ENCODE peak calls at places on chromosomes 6 and 20, in ten cellular contexts. E is occipital lobe; W is activated CD4-positive, alpha-beta T cell treated with anti-CD3 and anti-CD28 coated beads, Interleukin-2, amount 50 U/mL, for 24 hours; J is WTC11; Y is NCI-H2227 treated with DMSO at 0.1 percent for 48 hours; K is activated T-cell treated with anti-CD3 and anti-CD28 coated beads for 48 hours; D is SW480; N is GM12892; M is A549; S is EH. H is an unnamed sample.

GRCh38 chr20:1856419-1856818 is 38.8 kb upstream of the SIRPA start:
- DNase-seq in J (no peak), M (no peak), W (no peak), K (no peak), S (no peak), N (no peak), D (no peak), Y (no peak), E (no peak), H (no peak)

GRCh38 chr20:44683263-44684046 is 31.7 kb upstream of the CCN5 start:
- DNase-seq in K (peak), W (peak), E (no peak), S (peak), N (peak), Y (no peak), M (peak), D (peak), J (peak), H (no peak)

GRCh38 chr6:159701413-159701999 is 8.5 kb upstream of the SOD2 start:
- DNase-seq in E (no peak), J (no peak), K (no peak), M (peak), D (peak), S (peak), W (no peak), N (no peak), Y (no peak), H (no peak)

GRCh38 chr6:16769131-16769985 is 8.1 kb upstream of the ATXN1 start:
- DNase-seq in K (peak), W (peak), J (no peak), S (peak), D (peak), N (no peak), Y (no peak), M (peak), E (no peak), H (no peak)

GRCh38 chr20:51554538-51555165 is 12.1 kb upstream of the NFATC2 start:
- DNase-seq in K (no peak), N (no peak), Y (no peak), M (no peak), E (no peak), J (no peak), W (no peak), S (peak), D (no peak), H (no peak)

GRCh38 chr6:25942561-25943147 is 12.2 kb upstream of the SLC17A2 start:
- DNase-seq in Y (peak), E (no peak), N (no peak), M (peak), D (peak), W (no peak), J (no peak), S (peak), K (no peak), H (no peak)

GRCh38 chr6:19968201-19968600 is 131.0 kb downstream of the ID4 start:
- DNase-seq in K (no peak), D (no peak), M (no peak), Y (no peak), N (no peak), J (no peak), W (no peak), E (no peak), S (no peak), H (no peak)

GRCh38 chr20:2174067-2174466 is 72.4 kb downstream of the STK35 start:
- DNase-seq in N (no peak), W (no peak), K (no peak), S (no peak), D (no peak), E (no peak), M (no peak), Y (no peak), J (no peak), H (no peak)

GRCh38 chr6:106444777-106445507 is 84.4 kb downstream of the CRYBG1 start:
- DNase-seq in W (peak), J (no peak), D (peak), M (peak), S (peak), N (peak), E (no peak), Y (peak), K (no peak), H (no peak)

GRCh38 chr20:23125159-23125558 is 39.0 kb upstream of the CD93 start:
- DNase-seq in D (peak), J (no peak), M (no peak), W (no peak), S (no peak), E (no peak), N (no peak), Y (no peak), K (no peak), H (no peak)

GRCh38 chr6:89385156-89385667 is 26.9 kb downstream of the RRAGD start:
- DNase-seq in N (no peak), M (peak), W (no peak), D (no peak), E (peak), K (peak), J (no peak), Y (no peak), S (peak), H (no peak)

GRCh38 chr20:17867119-17867518 is 101.5 kb downstream of the SNX5 start:
- DNase-seq in Y (peak), W (no peak), D (no peak), E (no peak), N (no peak), S (no peak), J (no peak), M (no peak), K (no peak), H (no peak)

GRCh38 chr6:51814418-51814817 is 273.0 kb downstream of the PKHD1 start:
- DNase-seq in E (no peak), M (no peak), J (peak), K (no peak), S (no peak), D (peak), Y (no peak), N (no peak), W (no peak), H (no peak)

GRCh38 chr6:692356-692851 is 535 bp downstream of the EXOC2 start:
- DNase-seq in M (peak), E (peak), J (peak), W (peak), N (peak), Y (peak), K (peak), S (peak), D (peak), H (peak)

GRCh38 chr6:4714961-4715501 is 61.2 kb upstream of the CDYL start:
- DNase-seq in D (no peak), K (no peak), Y (no peak), E (no peak), N (no peak), S (no peak), W (no peak), M (no peak), J (no peak), H (no peak)

GRCh38 chr6:11575408-11576033 is 38.0 kb downstream of the TMEM170B start:
- DNase-seq in M (peak), Y (peak), W (peak), J (peak), D (peak), K (peak), S (peak), E (peak), N (no peak), H (peak)

GRCh38 chr6:111788779-111789276 is 84.4 kb downstream of the FYN start:
- DNase-seq in M (no peak), K (no peak), N (no peak), E (no peak), J (no peak), S (no peak), Y (peak), D (no peak), W (no peak), H (no peak)

GRCh38 chr20:62900052-62900691 is 26.1 kb downstream of the DIDO1 start:
- DNase-seq in J (peak), Y (peak), W (peak), D (peak), N (peak), K (peak), E (peak), S (peak), M (peak), H (peak)

GRCh38 chr6:148179786-148180185 is 162.9 kb upstream of the SASH1 start:
- DNase-seq in S (peak), K (no peak), M (peak), J (peak), W (no peak), Y (peak), E (peak), D (peak), N (no peak), H (peak)

GRCh38 chr6:72621243-72622093 is at the start of gene KCNQ5:
- DNase-seq in M (peak), S (peak), W (no peak), K (peak), D (no peak), J (peak), N (no peak), Y (peak), E (peak), H (peak)

GRCh38 chr6:40906759-40907158 is 132.3 kb downstream of the UNC5CL start:
- DNase-seq in W (no peak), S (peak), K (no peak), E (no peak), Y (no peak), D (peak), M (peak), N (no peak), J (no peak), H (no peak)

GRCh38 chr20:59586613-59587012 is 17.7 kb upstream of the PHACTR3 start:
- DNase-seq in E (no peak), S (no peak), W (no peak), D (no peak), N (no peak), J (no peak), Y (no peak), M (no peak), K (no peak), H (no peak)

GRCh38 chr6:166955121-166955864 is 1.1 kb downstream of the RNASET2 start:
- DNase-seq in Y (no peak), J (no peak), K (no peak), S (no peak), D (peak), M (peak), E (no peak), N (no peak), W (no peak), H (peak)

GRCh38 chr20:50516935-50517816 is 7.0 kb downstream of the PTPN1 start:
- DNase-seq in N (no peak), Y (no peak), W (no peak), M (no peak), E (no peak), D (no peak), K (no peak), J (no peak), S (no peak), H (no peak)

GRCh38 chr6:108361312-108361932 is 66.6 kb downstream of the AFG1L start:
- DNase-seq in D (no peak), J (no peak), M (no peak), K (no peak), Y (no peak), N (no peak), S (no peak), E (no peak), W (no peak), H (no peak)

GRCh38 chr6:42764883-42765653 is 16.8 kb upstream of the BICRAL start:
- DNase-seq in J (no peak), Y (no peak), S (peak), N (no peak), W (no peak), K (no peak), E (no peak), M (no peak), D (no peak), H (no peak)

GRCh38 chr6:86856937-86857563 is 80.3 kb upstream of the HTR1E start:
- DNase-seq in K (peak), N (no peak), E (no peak), J (peak), M (peak), S (peak), W (no peak), D (peak), Y (no peak), H (peak)

GRCh38 chr6:82251942-82252341 is 4.4 kb upstream of the IBTK start:
- DNase-seq in K (no peak), S (peak), Y (peak), M (peak), D (peak), W (no peak), J (no peak), E (no peak), N (no peak), H (no peak)

GRCh38 chr20:61434361-61434781 is 182.3 kb downstream of the CDH4 start:
- DNase-seq in K (no peak), J (no peak), E (no peak), S (peak), D (no peak), W (no peak), N (no peak), M (no peak), Y (peak), H (no peak)

GRCh38 chr6:146857960-146858308 is 259.2 kb downstream of the ADGB start:
- DNase-seq in S (peak), M (peak), E (no peak), Y (peak), K (no peak), D (no peak), W (no peak), N (no peak), J (peak), H (peak)